ENCODE peak calls at places on chromosomes 1 and 21, in ten cellular contexts. A is stimulated activated CD8-positive, alpha-beta memory T cell treated with anti-CD3 and anti-CD28 coated beads, Interleukin-15, amount 100 ng/mL, for 4 hours; J is RKO; S is tibial nerve; Q is activated T-cell treated with anti-CD3 and anti-CD28 coated beads, Interleukin-2, amount 50 U/mL, for 48 hours; O is transverse colon; Z is mammary epithelial cell; G is NT2/D1; F is fibroblast of villous mesenchyme; V is activated CD4-positive, alpha-beta T cell treated with anti-CD3 and anti-CD28 coated beads for 48 hours. Y is an unnamed sample.

GRCh38 chr1:109273570-109274288 is 9.2 kb downstream of the PSRC1 start:
- DNase-seq in A (no peak), J (no peak), S (no peak), Q (no peak), O (no peak), Z (no peak), G (no peak), F (no peak), V (no peak), Y (no peak)

GRCh38 chr1:53519412-53519811 is 60.2 kb downstream of the DMRTB1 start:
- DNase-seq in A (no peak), J (no peak), S (no peak), Q (no peak), O (no peak), Z (no peak), G (no peak), F (no peak), V (no peak), Y (peak; percentile 25)

GRCh38 chr21:39690454-39690853 is 54.5 kb upstream of the IGSF5 start:
- DNase-seq in A (no peak), J (no peak), S (no peak), Q (no peak), O (no peak), Z (no peak), G (no peak), F (no peak), V (no peak), Y (no peak)

GRCh38 chr1:231318568-231318967 is 19.1 kb downstream of the EXOC8 start:
- DNase-seq in A (no peak), J (no peak), S (no peak), Q (no peak), O (no peak), Z (no peak), G (no peak), F (no peak), V (no peak), Y (no peak)

GRCh38 chr1:160567858-160568682 is 11.2 kb downstream of the CD84 start:
- DNase-seq in A (peak; percentile 49), J (no peak), S (no peak), Q (peak; percentile 76), O (peak; percentile 22), Z (no peak), G (no peak), F (no peak), V (peak; percentile 76), Y (no peak)

GRCh38 chr1:209266590-209267172 is 316.8 kb upstream of the CAMK1G start:
- DNase-seq in A (no peak), J (no peak), S (no peak), Q (no peak), O (no peak), Z (peak; percentile 63), G (no peak), F (peak; percentile 14), V (no peak), Y (peak; percentile 78)

GRCh38 chr21:16535100-16535418 is 805.3 kb downstream of the USP25 start:
- DNase-seq in A (no peak), J (no peak), S (peak; percentile 74), Q (no peak), O (peak; percentile 30), Z (peak; percentile 67), G (no peak), F (peak; percentile 61), V (no peak), Y (peak; percentile 92)

GRCh38 chr1:26706315-26706714 is 10.5 kb downstream of the ARID1A start:
- DNase-seq in A (no peak), J (no peak), S (no peak), Q (no peak), O (peak; percentile 33), Z (no peak), G (no peak), F (peak; percentile 57), V (no peak), Y (no peak)

GRCh38 chr1:1624443-1625403 is 7.2 kb upstream of the MMP23B start:
- DNase-seq in A (no peak), J (no peak), S (no peak), Q (no peak), O (no peak), Z (no peak), G (no peak), F (no peak), V (no peak), Y (no peak)

GRCh38 chr21:38289697-38290096 is 32.9 kb downstream of the KCNJ15 start:
- DNase-seq in A (no peak), J (no peak), S (no peak), Q (no peak), O (peak; percentile 16), Z (peak; percentile 99), G (no peak), F (peak; percentile 99), V (no peak), Y (peak; percentile 96)

GRCh38 chr1:32345289-32345827 is 9.3 kb upstream of the MARCKSL1 start:
- DNase-seq in A (no peak), J (no peak), S (no peak), Q (no peak), O (peak; percentile 51), Z (no peak), G (no peak), F (peak; percentile 65), V (no peak), Y (no peak)

GRCh38 chr1:21325231-21325718 is 35.0 kb upstream of the ECE1 start:
- DNase-seq in A (no peak), J (no peak), S (no peak), Q (peak; percentile 56), O (no peak), Z (peak; percentile 26), G (no peak), F (peak; percentile 64), V (peak; percentile 47), Y (no peak)

GRCh38 chr1:89598450-89599331 is 34.2 kb upstream of the LRRC8C start:
- DNase-seq in A (no peak), J (peak; percentile 60), S (no peak), Q (no peak), O (no peak), Z (peak; percentile 29), G (peak; percentile 38), F (peak; percentile 45), V (no peak), Y (no peak)

GRCh38 chr1:200506471-200506870 is 96.6 kb upstream of the ZNF281 start:
- DNase-seq in A (no peak), J (no peak), S (no peak), Q (no peak), O (no peak), Z (no peak), G (no peak), F (no peak), V (no peak), Y (no peak)

GRCh38 chr1:8047112-8047511 is 21.0 kb upstream of the ERRFI1 start:
- DNase-seq in A (no peak), J (no peak), S (no peak), Q (no peak), O (no peak), Z (peak; percentile 45), G (no peak), F (peak; percentile 96), V (no peak), Y (no peak)

GRCh38 chr1:45326627-45327591 is at the start of gene HPDL:
- DNase-seq in A (peak; percentile 58), J (peak; percentile 81), S (no peak), Q (peak; percentile 83), O (peak; percentile 80), Z (no peak), G (no peak), F (peak; percentile 47), V (peak; percentile 84), Y (no peak)

GRCh38 chr1:36771222-36771621 is 263.1 kb downstream of the GRIK3 start:
- DNase-seq in A (no peak), J (no peak), S (no peak), Q (no peak), O (no peak), Z (no peak), G (peak; percentile 91), F (no peak), V (no peak), Y (no peak)

GRCh38 chr21:41249476-41249875 is 67.1 kb upstream of the FAM3B start:
- DNase-seq in A (no peak), J (no peak), S (no peak), Q (no peak), O (no peak), Z (no peak), G (no peak), F (no peak), V (no peak), Y (no peak)

GRCh38 chr1:24302209-24302611 is 16.9 kb upstream of the GRHL3 start:
- DNase-seq in A (no peak), J (no peak), S (no peak), Q (no peak), O (no peak), Z (no peak), G (no peak), F (no peak), V (no peak), Y (no peak)

GRCh38 chr1:234478152-234478480 is 863 bp downstream of the TARBP1 start:
- DNase-seq in A (peak; percentile 57), J (peak; percentile 60), S (no peak), Q (peak; percentile 74), O (peak; percentile 81), Z (peak; percentile 54), G (no peak), F (peak; percentile 40), V (peak; percentile 80), Y (peak; percentile 26)

GRCh38 chr21:36980280-36981048 is 14.0 kb upstream of the HLCS start:
- DNase-seq in A (no peak), J (no peak), S (no peak), Q (no peak), O (peak; percentile 36), Z (no peak), G (no peak), F (no peak), V (peak; percentile 22), Y (no peak)

GRCh38 chr1:119449964-119450363 is 35.0 kb downstream of the HSD3B2 start:
- DNase-seq in A (no peak), J (no peak), S (no peak), Q (no peak), O (no peak), Z (peak; percentile 48), G (peak; percentile 55), F (no peak), V (no peak), Y (no peak)

GRCh38 chr1:29156543-29157268 is 25.0 kb downstream of the SRSF4 start:
- DNase-seq in A (no peak), J (no peak), S (no peak), Q (peak; percentile 13), O (no peak), Z (no peak), G (no peak), F (peak; percentile 95), V (no peak), Y (no peak)

GRCh38 chr1:87239997-87240396 is 88.7 kb upstream of the LMO4 start:
- DNase-seq in A (no peak), J (no peak), S (no peak), Q (no peak), O (no peak), Z (no peak), G (no peak), F (no peak), V (no peak), Y (no peak)

GRCh38 chr1:16969057-16969609 is 11.3 kb downstream of the MFAP2 start:
- DNase-seq in A (no peak), J (no peak), S (no peak), Q (no peak), O (no peak), Z (no peak), G (no peak), F (no peak), V (no peak), Y (no peak)

GRCh38 chr21:43613755-43614638 is 45.3 kb downstream of the HSF2BP start:
- DNase-seq in A (no peak), J (no peak), S (no peak), Q (no peak), O (no peak), Z (no peak), G (no peak), F (peak; percentile 92), V (no peak), Y (no peak)

GRCh38 chr1:115712911-115713609 is 55.5 kb downstream of the CASQ2 start:
- DNase-seq in A (no peak), J (no peak), S (no peak), Q (no peak), O (no peak), Z (no peak), G (no peak), F (no peak), V (no peak), Y (no peak)

GRCh38 chr1:22861764-22862440 is 110.8 kb downstream of the LACTBL1 start:
- DNase-seq in A (no peak), J (peak; percentile 19), S (no peak), Q (peak; percentile 42), O (peak; percentile 22), Z (peak; percentile 86), G (no peak), F (peak; percentile 84), V (peak; percentile 39), Y (peak; percentile 7)